ENCODE peak calls at places on chromosomes 2 and 18, in ten cellular contexts. K is naive thymus-derived CD8-positive, alpha-beta T cell; I is GM13976; N is WTC11; Q is left ventricle myocardium inferior; T is AG10803; O is lower leg skin; A is stimulated activated CD4-positive, alpha-beta T cell treated with anti-CD3 and anti-CD28 coated beads, Interleukin-4, amount 100 ng/mL, for 24 hours; S is left cardiac atrium; J is anterior cingulate cortex. V is an unnamed sample.

GRCh38 chr18:37489998-37490397 is 75.6 kb downstream of the CELF4 start:
- DNase-seq in K (no peak), I (no peak), N (no peak), Q (no peak), T (no peak), O (no peak), A (no peak), S (no peak), J (no peak), V (no peak)

GRCh38 chr2:159094173-159094737 is 125.8 kb downstream of the TANC1 start:
- DNase-seq in K (peak), I (no peak), N (no peak), Q (peak), T (peak), O (peak), A (no peak), S (peak), J (peak), V (no peak)

GRCh38 chr18:6949800-6950586 is 167.6 kb downstream of the LAMA1 start:
- DNase-seq in K (no peak), I (no peak), N (no peak), Q (no peak), T (no peak), O (no peak), A (no peak), S (no peak), J (no peak), V (no peak)

GRCh38 chr18:76951600-76952247 is 129.4 kb downstream of the ZNF236 start:
- DNase-seq in K (no peak), I (no peak), N (no peak), Q (no peak), T (no peak), O (no peak), A (no peak), S (no peak), J (no peak), V (no peak)

GRCh38 chr2:206831442-206831995 is 66.1 kb downstream of the FASTKD2 start:
- DNase-seq in K (no peak), I (no peak), N (no peak), Q (no peak), T (no peak), O (no peak), A (no peak), S (no peak), J (no peak), V (no peak)

GRCh38 chr2:66435549-66435875 is 587 bp downstream of the MEIS1 start:
- DNase-seq in K (no peak), I (no peak), N (no peak), Q (no peak), T (no peak), O (no peak), A (no peak), S (peak), J (no peak), V (no peak)

GRCh38 chr18:37529863-37530262 is 35.7 kb downstream of the CELF4 start:
- DNase-seq in K (no peak), I (peak), N (no peak), Q (no peak), T (no peak), O (no peak), A (no peak), S (no peak), J (no peak), V (no peak)

GRCh38 chr2:64592994-64593655 is 60.6 kb downstream of the SERTAD2 start:
- DNase-seq in K (no peak), I (no peak), N (no peak), Q (peak), T (peak), O (peak), A (no peak), S (peak), J (peak), V (no peak)

GRCh38 chr2:16386000-16386399 is 279.6 kb downstream of the CYRIA start:
- DNase-seq in K (no peak), I (no peak), N (no peak), Q (no peak), T (no peak), O (no peak), A (no peak), S (no peak), J (no peak), V (no peak)

GRCh38 chr18:62324917-62325805 is at the start of gene TNFRSF11A:
- DNase-seq in K (peak), I (peak), N (peak), Q (peak), T (no peak), O (no peak), A (peak), S (peak), J (no peak), V (peak)

GRCh38 chr2:238290079-238290478 is 1.7 kb upstream of the PER2 start:
- DNase-seq in K (no peak), I (peak), N (peak), Q (peak), T (no peak), O (peak), A (no peak), S (peak), J (peak), V (peak)

GRCh38 chr2:70029814-70030409 is 57.4 kb upstream of the PCBP1 start:
- DNase-seq in K (no peak), I (no peak), N (peak), Q (peak), T (peak), O (peak), A (no peak), S (peak), J (peak), V (no peak)

GRCh38 chr2:20042531-20042930 is 8.9 kb downstream of the LAPTM4A start:
- DNase-seq in K (no peak), I (no peak), N (no peak), Q (no peak), T (no peak), O (no peak), A (no peak), S (no peak), J (no peak), V (no peak)

GRCh38 chr2:136874258-136874657 is 108.9 kb downstream of the THSD7B start:
- DNase-seq in K (no peak), I (no peak), N (no peak), Q (no peak), T (peak), O (no peak), A (no peak), S (no peak), J (no peak), V (no peak)